ENCODE peak calls at places on chromosomes 4 and X, in seven cellular contexts. One of them, this sample, is unnamed.

GRCh38 chr4:48454591-48454990 is 28.6 kb upstream of the SLC10A4 start:
- DNase-seq in nephron progenitor cell: no peak
- DNase-seq in glutamatergic neuron: no peak
- DNase-seq in fibroblast of pulmonary artery: no peak
- DNase-seq in NCI-H1930: no peak
- DNase-seq in progenitor cell of endocrine pancreas: no peak
- DNase-seq in Ammon's horn: no peak
- DNase-seq in this sample: no peak

GRCh38 chr4:27066591-27066990 is 205.9 kb downstream of the STIM2 start:
- DNase-seq in NCI-H1930: no peak
- DNase-seq in nephron progenitor cell: no peak
- DNase-seq in progenitor cell of endocrine pancreas: no peak
- DNase-seq in fibroblast of pulmonary artery: no peak
- DNase-seq in Ammon's horn: peak; percentile 52
- DNase-seq in glutamatergic neuron: no peak
- DNase-seq in this sample: no peak

GRCh38 chr4:124806403-124806802 is 93.9 kb upstream of the ANKRD50 start:
- DNase-seq in nephron progenitor cell: no peak
- DNase-seq in fibroblast of pulmonary artery: no peak
- DNase-seq in Ammon's horn: no peak
- DNase-seq in progenitor cell of endocrine pancreas: no peak
- DNase-seq in glutamatergic neuron: no peak
- DNase-seq in NCI-H1930: no peak
- DNase-seq in this sample: no peak

GRCh38 chr4:85498068-85498733 is 23.3 kb downstream of the ARHGAP24 start:
- DNase-seq in NCI-H1930: no peak
- DNase-seq in Ammon's horn: peak; percentile 70
- DNase-seq in glutamatergic neuron: no peak
- DNase-seq in nephron progenitor cell: no peak
- DNase-seq in fibroblast of pulmonary artery: peak; percentile 65
- DNase-seq in progenitor cell of endocrine pancreas: no peak
- DNase-seq in this sample: no peak

GRCh38 chrX:371907-372306 is 14.8 kb downstream of the PPP2R3B start:
- DNase-seq in glutamatergic neuron: no peak
- DNase-seq in progenitor cell of endocrine pancreas: no peak
- DNase-seq in nephron progenitor cell: no peak
- DNase-seq in fibroblast of pulmonary artery: no peak
- DNase-seq in Ammon's horn: no peak
- DNase-seq in NCI-H1930: no peak
- DNase-seq in this sample: no peak

GRCh38 chr4:144313370-144313769 is 172.9 kb upstream of the GYPA start:
- DNase-seq in Ammon's horn: no peak
- DNase-seq in fibroblast of pulmonary artery: no peak
- DNase-seq in NCI-H1930: no peak
- DNase-seq in nephron progenitor cell: no peak
- DNase-seq in glutamatergic neuron: no peak
- DNase-seq in progenitor cell of endocrine pancreas: no peak
- DNase-seq in this sample: no peak

GRCh38 chr4:164027805-164028204 is 533.3 kb downstream of the TMA16 start:
- DNase-seq in fibroblast of pulmonary artery: no peak
- DNase-seq in glutamatergic neuron: no peak
- DNase-seq in nephron progenitor cell: no peak
- DNase-seq in Ammon's horn: no peak
- DNase-seq in progenitor cell of endocrine pancreas: no peak
- DNase-seq in NCI-H1930: no peak
- DNase-seq in this sample: no peak

GRCh38 chr4:164768516-164768915 is 14.6 kb downstream of the SMIM31 start:
- DNase-seq in progenitor cell of endocrine pancreas: no peak
- DNase-seq in NCI-H1930: no peak
- DNase-seq in glutamatergic neuron: no peak
- DNase-seq in nephron progenitor cell: no peak
- DNase-seq in Ammon's horn: no peak
- DNase-seq in fibroblast of pulmonary artery: peak; percentile 18
- DNase-seq in this sample: no peak

GRCh38 chr4:82680834-82681233 is 117.8 kb downstream of the SCD5 start:
- DNase-seq in nephron progenitor cell: peak; percentile 28
- DNase-seq in progenitor cell of endocrine pancreas: no peak
- DNase-seq in glutamatergic neuron: no peak
- DNase-seq in NCI-H1930: no peak
- DNase-seq in Ammon's horn: no peak
- DNase-seq in fibroblast of pulmonary artery: no peak
- DNase-seq in this sample: no peak

GRCh38 chr4:116180056-116180690 is 905.2 kb downstream of the TRAM1L1 start:
- DNase-seq in Ammon's horn: peak; percentile 56
- DNase-seq in fibroblast of pulmonary artery: peak; percentile 2
- DNase-seq in nephron progenitor cell: no peak
- DNase-seq in progenitor cell of endocrine pancreas: no peak
- DNase-seq in NCI-H1930: no peak
- DNase-seq in glutamatergic neuron: no peak
- DNase-seq in this sample: peak; percentile 24

GRCh38 chr4:37827802-37828321 is 1.4 kb downstream of the PGM2 start:
- DNase-seq in nephron progenitor cell: no peak
- DNase-seq in fibroblast of pulmonary artery: no peak
- DNase-seq in NCI-H1930: no peak
- DNase-seq in glutamatergic neuron: no peak
- DNase-seq in Ammon's horn: no peak
- DNase-seq in progenitor cell of endocrine pancreas: no peak
- DNase-seq in this sample: no peak

GRCh38 chr4:75054089-75054488 is 121.2 kb downstream of the PARM1 start:
- DNase-seq in NCI-H1930: no peak
- DNase-seq in nephron progenitor cell: no peak
- DNase-seq in progenitor cell of endocrine pancreas: no peak
- DNase-seq in glutamatergic neuron: no peak
- DNase-seq in Ammon's horn: no peak
- DNase-seq in fibroblast of pulmonary artery: no peak
- DNase-seq in this sample: no peak

GRCh38 chrX:46917634-46918033 is 5.4 kb downstream of the JADE3 start:
- DNase-seq in fibroblast of pulmonary artery: no peak
- DNase-seq in Ammon's horn: no peak
- DNase-seq in nephron progenitor cell: no peak
- DNase-seq in NCI-H1930: no peak
- DNase-seq in progenitor cell of endocrine pancreas: no peak
- DNase-seq in glutamatergic neuron: no peak
- DNase-seq in this sample: no peak

This sample was measured in SK-N-SH.